ENCODE peak calls at places on chromosomes 13 and 19, in seven cellular contexts. K is adrenal gland; F is AG04450; I is brain microvascular endothelial cell; T is mammary epithelial cell; N is CD8-positive, alpha-beta T cell; Y is lung. U is an unnamed sample.

GRCh38 chr13:76856141-76856571 is 30.0 kb downstream of the KCTD12 start:
- DNase-seq in K (no peak), F (no peak), I (peak; percentile 56), T (peak; percentile 96), N (no peak), Y (no peak), U (peak; percentile 97)

GRCh38 chr19:27774827-27775226 is 1438.1 kb downstream of the UQCRFS1 start:
- DNase-seq in K (no peak), F (no peak), I (no peak), T (no peak), N (no peak), Y (no peak), U (no peak)

GRCh38 chr19:31392514-31392913 is 43.3 kb upstream of the TSHZ3 start:
- DNase-seq in K (no peak), F (no peak), I (no peak), T (no peak), N (no peak), Y (no peak), U (no peak)

GRCh38 chr13:26772531-26772930 is 11.9 kb upstream of the GPR12 start:
- DNase-seq in K (no peak), F (no peak), I (no peak), T (no peak), N (no peak), Y (no peak), U (no peak)

GRCh38 chr19:52722062-52723005 is 12.5 kb downstream of the ZNF611 start:
- DNase-seq in K (no peak), F (peak; percentile 78), I (peak; percentile 64), T (peak; percentile 95), N (no peak), Y (no peak), U (peak; percentile 94)

GRCh38 chr13:25345555-25345954 is 26.2 kb upstream of the ATP8A2 start:
- DNase-seq in K (no peak), F (no peak), I (no peak), T (no peak), N (no peak), Y (no peak), U (peak; percentile 22)

GRCh38 chr13:20565120-20565736 is 1.7 kb upstream of the IFT88 start:
- DNase-seq in K (no peak), F (no peak), I (no peak), T (peak; percentile 32), N (no peak), Y (no peak), U (peak; percentile 26)

GRCh38 chr13:67095621-67096020 is 134.5 kb downstream of the PCDH9 start:
- DNase-seq in K (no peak), F (no peak), I (no peak), T (peak; percentile 2), N (no peak), Y (no peak), U (peak; percentile 29)

GRCh38 chr13:100458673-100459072 is 129.9 kb downstream of the GGACT start:
- DNase-seq in K (no peak), F (no peak), I (no peak), T (no peak), N (no peak), Y (no peak), U (no peak)

GRCh38 chr19:34938886-34939285 is 12.2 kb downstream of the ZNF30 start:
- DNase-seq in K (no peak), F (no peak), I (no peak), T (no peak), N (no peak), Y (no peak), U (no peak)

GRCh38 chr19:48741222-48741999 is 1.0 kb upstream of the RASIP1 start:
- DNase-seq in K (peak; percentile 85), F (no peak), I (no peak), T (no peak), N (no peak), Y (no peak), U (peak; percentile 32)

GRCh38 chr19:40756502-40757110 is 5.6 kb downstream of the SNRPA start:
- DNase-seq in K (no peak), F (no peak), I (no peak), T (peak; percentile 85), N (no peak), Y (no peak), U (peak; percentile 68)

GRCh38 chr19:10333758-10334339 is 520 bp upstream of the RAVER1 start:
- DNase-seq in K (no peak), F (no peak), I (no peak), T (no peak), N (no peak), Y (no peak), U (no peak)

GRCh38 chr19:10332158-10332964 is 968 bp downstream of the RAVER1 start:
- DNase-seq in K (no peak), F (no peak), I (no peak), T (no peak), N (no peak), Y (no peak), U (no peak)

GRCh38 chr19:10335149-10336053 is 2.1 kb upstream of the RAVER1 start:
- DNase-seq in K (no peak), F (no peak), I (no peak), T (no peak), N (no peak), Y (no peak), U (no peak)

GRCh38 chr19:10334340-10335148 is 1.2 kb upstream of the RAVER1 start:
- DNase-seq in K (peak; percentile 97), F (peak; percentile 89), I (peak; percentile 95), T (peak; percentile 90), N (no peak), Y (peak; percentile 96), U (peak; percentile 86)

GRCh38 chr19:10332965-10333757 is at the start of gene RAVER1:
- DNase-seq in K (peak; percentile 99), F (peak; percentile 94), I (peak; percentile 96), T (peak; percentile 96), N (peak; percentile 98), Y (peak; percentile 98), U (peak; percentile 87)
- TF ChIP-seq CTCF in K (peak; percentile 17), F (no peak), I (no peak), T (no peak), N (no peak), Y (no peak), U (no peak)

DNA sequence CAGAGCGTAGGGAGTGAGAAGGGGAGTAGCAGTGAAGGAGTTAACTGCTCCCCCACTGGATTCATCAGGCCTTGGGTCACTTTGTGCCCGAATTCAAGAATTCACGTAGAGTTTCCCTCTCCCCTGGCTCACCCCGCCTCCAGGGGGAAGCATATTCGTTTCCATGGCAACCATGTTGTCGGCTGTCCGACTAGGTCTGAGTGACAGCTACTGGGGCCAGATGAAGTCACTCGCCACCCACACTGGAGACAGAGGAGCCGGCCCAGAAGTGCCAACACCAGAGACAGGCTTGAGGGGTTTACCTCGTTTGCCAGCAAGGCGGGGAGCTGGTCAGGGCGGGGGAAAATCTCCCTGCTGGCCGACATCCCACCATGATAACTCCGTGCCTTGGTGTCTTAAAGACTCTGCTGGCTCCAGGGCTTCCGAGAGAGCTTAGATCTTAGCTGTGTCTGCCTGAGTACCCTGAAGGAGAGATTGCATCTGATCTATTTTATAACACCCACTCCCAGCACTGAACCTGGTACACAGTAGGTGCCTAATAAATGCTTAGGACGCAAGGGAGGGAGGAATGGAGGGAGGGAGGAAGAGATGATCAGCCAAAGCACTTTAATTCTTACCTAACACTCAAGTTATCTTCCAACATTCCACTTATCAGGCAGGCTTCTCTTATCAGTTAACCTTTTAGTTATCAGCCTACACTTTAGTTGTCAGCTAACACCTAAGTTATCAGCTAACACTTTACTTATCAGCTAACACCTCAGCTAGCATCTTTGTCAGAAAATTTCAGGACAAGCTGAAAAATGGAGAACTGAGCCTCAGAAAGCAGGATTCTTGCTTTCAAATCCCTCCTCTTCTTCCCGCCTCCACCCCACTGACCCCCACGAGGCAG is 57.2 kb upstream of the ZNRF4 start:
- DNase-seq in K (no peak), F (no peak), I (peak; percentile 15), T (no peak), N (no peak), Y (no peak), U (no peak)
- H3K27me3 ChIP-seq in K (peaks cover 34% of the 10 kb centered on the region), F (peaks cover 44% of the 10 kb centered on the region), I (peaks cover 33% of the 10 kb centered on the region), T (no peaks in the 10 kb centered on the region), N (peaks cover 11% of the 10 kb centered on the region), Y (peaks cover 9% of the 10 kb centered on the region), U (peaks cover 10% of the 10 kb centered on the region)

GRCh38 chr19:12052057-12052570 is 647 bp downstream of the ZNF878 start:
- DNase-seq in K (no peak), F (no peak), I (no peak), T (peak; percentile 28), N (no peak), Y (no peak), U (peak; percentile 49)

GRCh38 chr19:12047868-12048267 is 4.9 kb downstream of the ZNF878 start:
- DNase-seq in K (no peak), F (no peak), I (no peak), T (no peak), N (no peak), Y (no peak), U (no peak)

GRCh38 chr19:12055784-12056183 is 3.0 kb upstream of the ZNF878 start:
- DNase-seq in K (no peak), F (no peak), I (no peak), T (no peak), N (no peak), Y (no peak), U (peak; percentile 42)

DNA sequence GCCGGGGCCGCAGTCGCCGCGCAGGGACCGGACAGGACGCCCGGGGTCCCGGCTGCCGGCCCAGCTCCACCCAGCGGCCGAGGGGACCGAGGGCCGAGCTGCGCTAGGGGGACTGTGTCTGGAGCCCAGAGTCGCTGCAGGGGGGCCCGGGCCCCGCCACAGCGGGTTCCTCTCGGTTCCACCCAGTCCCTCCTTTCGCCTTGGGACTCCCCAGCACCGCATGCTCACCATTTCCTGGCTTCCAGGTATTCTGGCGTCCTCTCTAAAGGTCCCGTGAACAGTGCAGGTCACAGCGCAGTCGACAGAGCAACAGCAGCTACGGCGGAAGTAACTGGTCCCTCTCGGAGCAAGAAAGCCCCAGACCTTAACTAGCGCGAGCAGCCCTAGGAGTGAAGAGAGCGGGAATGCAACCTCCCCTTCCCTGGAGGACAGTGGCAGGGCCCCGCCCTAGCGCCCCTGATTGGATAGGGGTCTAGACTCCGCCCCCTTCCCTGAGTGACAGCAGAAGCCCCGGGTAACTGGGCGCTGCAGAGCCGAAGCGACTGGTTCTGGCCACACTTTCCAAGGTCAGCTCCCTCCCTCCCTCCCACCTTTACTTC is at the start of gene ZNF878:
- DNase-seq in K (peak; percentile 96), F (peak; percentile 67), I (peak; percentile 81), T (peak; percentile 76), N (peak; percentile 60), Y (peak; percentile 92), U (peak; percentile 63)
- TF ChIP-seq CTCF in K (no peak), F (no peak), I (no peak), T (no peak), N (no peak), Y (no peak), U (no peak)

GRCh38 chr19:30376826-30377425 is 4.7 kb downstream of the ZNF536 start:
- DNase-seq in K (peak; percentile 34), F (no peak), I (no peak), T (no peak), N (no peak), Y (no peak), U (no peak)

GRCh38 chr19:30373593-30373992 is 1.4 kb downstream of the ZNF536 start:
- DNase-seq in K (no peak), F (no peak), I (no peak), T (no peak), N (no peak), Y (no peak), U (no peak)

GRCh38 chr19:30374791-30375650 is 2.8 kb downstream of the ZNF536 start:
- DNase-seq in K (peak; percentile 38), F (no peak), I (no peak), T (no peak), N (no peak), Y (no peak), U (no peak)

GRCh38 chr19:30376272-30376671 is 4.1 kb downstream of the ZNF536 start:
- DNase-seq in K (no peak), F (no peak), I (no peak), T (no peak), N (no peak), Y (no peak), U (no peak)

GRCh38 chr19:30375651-30376050 is 3.5 kb downstream of the ZNF536 start:
- DNase-seq in K (peak; percentile 44), F (no peak), I (no peak), T (no peak), N (no peak), Y (no peak), U (no peak)
- H3K27me3 ChIP-seq in K (peaks cover 7% of the 10 kb centered on the region), F (no peaks in the 10 kb centered on the region), I (peaks cover 3% of the 10 kb centered on the region), T (peaks cover 2% of the 10 kb centered on the region), N (peaks cover 6% of the 10 kb centered on the region), Y (peaks cover 12% of the 10 kb centered on the region), U (no peaks in the 10 kb centered on the region)